ENCODE peak calls at places on chromosome 5, in ten cellular contexts. One of them, this sample, is unnamed.

GRCh38 chr5:139954022-139954421 is 89.1 kb downstream of the NRG2 start:
- DNase-seq in DMS 273 treated with DMSO at 0.1 percent for 48 hours: no peak
- DNase-seq in astrocyte of the spinal cord: no peak
- DNase-seq in T follicular helper cell: no peak
- DNase-seq in foreskin keratinocyte: no peak
- DNase-seq in stromal cell of bone marrow: no peak
- DNase-seq in hippocampal formation: no peak
- DNase-seq in activated gamma-delta T cell treated with anti-CD3 and anti-CD28 coated beads, Interleukin-2, amount 50 U/mL, for 16 hours: no peak
- DNase-seq in activated CD4-positive, alpha-beta T cell treated with anti-CD3 and anti-CD28 coated beads for 48 hours: no peak
- DNase-seq in retinal pigment epithelial cell: no peak
- DNase-seq in this sample: no peak

GRCh38 chr5:38263983-38264382 is 5.6 kb downstream of the EGFLAM start:
- DNase-seq in DMS 273 treated with DMSO at 0.1 percent for 48 hours: no peak
- DNase-seq in astrocyte of the spinal cord: no peak
- DNase-seq in T follicular helper cell: no peak
- DNase-seq in foreskin keratinocyte: no peak
- DNase-seq in stromal cell of bone marrow: no peak
- DNase-seq in hippocampal formation: no peak
- DNase-seq in activated gamma-delta T cell treated with anti-CD3 and anti-CD28 coated beads, Interleukin-2, amount 50 U/mL, for 16 hours: no peak
- DNase-seq in activated CD4-positive, alpha-beta T cell treated with anti-CD3 and anti-CD28 coated beads for 48 hours: no peak
- DNase-seq in retinal pigment epithelial cell: no peak
- DNase-seq in this sample: no peak

GRCh38 chr5:148902478-148902877 is 76.1 kb downstream of the ADRB2 start:
- DNase-seq in DMS 273 treated with DMSO at 0.1 percent for 48 hours: no peak
- DNase-seq in astrocyte of the spinal cord: no peak
- DNase-seq in T follicular helper cell: no peak
- DNase-seq in foreskin keratinocyte: no peak
- DNase-seq in stromal cell of bone marrow: no peak
- DNase-seq in hippocampal formation: no peak
- DNase-seq in activated gamma-delta T cell treated with anti-CD3 and anti-CD28 coated beads, Interleukin-2, amount 50 U/mL, for 16 hours: no peak
- DNase-seq in activated CD4-positive, alpha-beta T cell treated with anti-CD3 and anti-CD28 coated beads for 48 hours: no peak
- DNase-seq in retinal pigment epithelial cell: no peak
- DNase-seq in this sample: no peak

GRCh38 chr5:66655395-66656324 is 59.5 kb downstream of the MAST4 start:
- DNase-seq in DMS 273 treated with DMSO at 0.1 percent for 48 hours: no peak
- DNase-seq in astrocyte of the spinal cord: peak; percentile 89
- DNase-seq in T follicular helper cell: no peak
- DNase-seq in foreskin keratinocyte: peak; percentile 38
- DNase-seq in stromal cell of bone marrow: no peak
- DNase-seq in hippocampal formation: peak; percentile 39
- DNase-seq in activated gamma-delta T cell treated with anti-CD3 and anti-CD28 coated beads, Interleukin-2, amount 50 U/mL, for 16 hours: no peak
- DNase-seq in activated CD4-positive, alpha-beta T cell treated with anti-CD3 and anti-CD28 coated beads for 48 hours: no peak
- DNase-seq in retinal pigment epithelial cell: no peak
- DNase-seq in this sample: no peak

GRCh38 chr5:172187118-172188032 is 649 bp downstream of the STK10 start:
- DNase-seq in DMS 273 treated with DMSO at 0.1 percent for 48 hours: no peak
- DNase-seq in astrocyte of the spinal cord: peak; percentile 73
- DNase-seq in T follicular helper cell: peak; percentile 64
- DNase-seq in foreskin keratinocyte: peak; percentile 90
- DNase-seq in stromal cell of bone marrow: no peak
- DNase-seq in hippocampal formation: no peak
- DNase-seq in activated gamma-delta T cell treated with anti-CD3 and anti-CD28 coated beads, Interleukin-2, amount 50 U/mL, for 16 hours: peak; percentile 56
- DNase-seq in activated CD4-positive, alpha-beta T cell treated with anti-CD3 and anti-CD28 coated beads for 48 hours: peak; percentile 79
- DNase-seq in retinal pigment epithelial cell: no peak
- DNase-seq in this sample: no peak

GRCh38 chr5:139468421-139468931 is 2.3 kb upstream of the SMIM33 start:
- DNase-seq in DMS 273 treated with DMSO at 0.1 percent for 48 hours: no peak
- DNase-seq in astrocyte of the spinal cord: no peak
- DNase-seq in T follicular helper cell: no peak
- DNase-seq in foreskin keratinocyte: no peak
- DNase-seq in stromal cell of bone marrow: no peak
- DNase-seq in hippocampal formation: no peak
- DNase-seq in activated gamma-delta T cell treated with anti-CD3 and anti-CD28 coated beads, Interleukin-2, amount 50 U/mL, for 16 hours: no peak
- DNase-seq in activated CD4-positive, alpha-beta T cell treated with anti-CD3 and anti-CD28 coated beads for 48 hours: peak; percentile 42
- DNase-seq in retinal pigment epithelial cell: no peak
- DNase-seq in this sample: no peak

GRCh38 chr5:10479226-10479721 is 37.6 kb downstream of the ROPN1L start:
- DNase-seq in DMS 273 treated with DMSO at 0.1 percent for 48 hours: no peak
- DNase-seq in astrocyte of the spinal cord: peak; percentile 82
- DNase-seq in T follicular helper cell: no peak
- DNase-seq in foreskin keratinocyte: peak; percentile 93
- DNase-seq in stromal cell of bone marrow: no peak
- DNase-seq in hippocampal formation: no peak
- DNase-seq in activated gamma-delta T cell treated with anti-CD3 and anti-CD28 coated beads, Interleukin-2, amount 50 U/mL, for 16 hours: no peak
- DNase-seq in activated CD4-positive, alpha-beta T cell treated with anti-CD3 and anti-CD28 coated beads for 48 hours: no peak
- DNase-seq in retinal pigment epithelial cell: peak; percentile 79
- DNase-seq in this sample: peak; percentile 76

GRCh38 chr5:93296338-93296737 is 284.7 kb downstream of the NR2F1-AS1 start:
- DNase-seq in DMS 273 treated with DMSO at 0.1 percent for 48 hours: no peak
- DNase-seq in astrocyte of the spinal cord: no peak
- DNase-seq in T follicular helper cell: no peak
- DNase-seq in foreskin keratinocyte: peak; percentile 51
- DNase-seq in stromal cell of bone marrow: no peak
- DNase-seq in hippocampal formation: no peak
- DNase-seq in activated gamma-delta T cell treated with anti-CD3 and anti-CD28 coated beads, Interleukin-2, amount 50 U/mL, for 16 hours: no peak
- DNase-seq in activated CD4-positive, alpha-beta T cell treated with anti-CD3 and anti-CD28 coated beads for 48 hours: no peak
- DNase-seq in retinal pigment epithelial cell: no peak
- DNase-seq in this sample: no peak

GRCh38 chr5:72144762-72145161 is 37.5 kb downstream of the MAP1B start:
- DNase-seq in DMS 273 treated with DMSO at 0.1 percent for 48 hours: no peak
- DNase-seq in astrocyte of the spinal cord: no peak
- DNase-seq in T follicular helper cell: no peak
- DNase-seq in foreskin keratinocyte: no peak
- DNase-seq in stromal cell of bone marrow: no peak
- DNase-seq in hippocampal formation: peak; percentile 59
- DNase-seq in activated gamma-delta T cell treated with anti-CD3 and anti-CD28 coated beads, Interleukin-2, amount 50 U/mL, for 16 hours: no peak
- DNase-seq in activated CD4-positive, alpha-beta T cell treated with anti-CD3 and anti-CD28 coated beads for 48 hours: no peak
- DNase-seq in retinal pigment epithelial cell: no peak
- DNase-seq in this sample: no peak

GRCh38 chr5:64147849-64148441 is 17.7 kb upstream of the RNF180 start:
- DNase-seq in DMS 273 treated with DMSO at 0.1 percent for 48 hours: peak; percentile 11
- DNase-seq in astrocyte of the spinal cord: peak; percentile 57
- DNase-seq in T follicular helper cell: no peak
- DNase-seq in foreskin keratinocyte: no peak
- DNase-seq in stromal cell of bone marrow: no peak
- DNase-seq in hippocampal formation: peak; percentile 39
- DNase-seq in activated gamma-delta T cell treated with anti-CD3 and anti-CD28 coated beads, Interleukin-2, amount 50 U/mL, for 16 hours: no peak
- DNase-seq in activated CD4-positive, alpha-beta T cell treated with anti-CD3 and anti-CD28 coated beads for 48 hours: peak; percentile 20
- DNase-seq in retinal pigment epithelial cell: no peak
- DNase-seq in this sample: peak; percentile 26

GRCh38 chr5:178469011-178469974 is 120.9 kb downstream of the COL23A1 start:
- DNase-seq in DMS 273 treated with DMSO at 0.1 percent for 48 hours: no peak
- DNase-seq in astrocyte of the spinal cord: no peak
- DNase-seq in T follicular helper cell: no peak
- DNase-seq in foreskin keratinocyte: no peak
- DNase-seq in stromal cell of bone marrow: no peak
- DNase-seq in hippocampal formation: no peak
- DNase-seq in activated gamma-delta T cell treated with anti-CD3 and anti-CD28 coated beads, Interleukin-2, amount 50 U/mL, for 16 hours: no peak
- DNase-seq in activated CD4-positive, alpha-beta T cell treated with anti-CD3 and anti-CD28 coated beads for 48 hours: no peak
- DNase-seq in retinal pigment epithelial cell: no peak
- DNase-seq in this sample: no peak

GRCh38 chr5:44387391-44387790 is 1.8 kb downstream of the FGF10 start:
- DNase-seq in DMS 273 treated with DMSO at 0.1 percent for 48 hours: no peak
- DNase-seq in astrocyte of the spinal cord: no peak
- DNase-seq in T follicular helper cell: no peak
- DNase-seq in foreskin keratinocyte: no peak
- DNase-seq in stromal cell of bone marrow: no peak
- DNase-seq in hippocampal formation: no peak
- DNase-seq in activated gamma-delta T cell treated with anti-CD3 and anti-CD28 coated beads, Interleukin-2, amount 50 U/mL, for 16 hours: no peak
- DNase-seq in activated CD4-positive, alpha-beta T cell treated with anti-CD3 and anti-CD28 coated beads for 48 hours: no peak
- DNase-seq in retinal pigment epithelial cell: no peak
- DNase-seq in this sample: no peak

GRCh38 chr5:32023816-32024215 is 150.3 kb downstream of the GOLPH3 start:
- DNase-seq in DMS 273 treated with DMSO at 0.1 percent for 48 hours: no peak
- DNase-seq in astrocyte of the spinal cord: no peak
- DNase-seq in T follicular helper cell: no peak
- DNase-seq in foreskin keratinocyte: no peak
- DNase-seq in stromal cell of bone marrow: no peak
- DNase-seq in hippocampal formation: no peak
- DNase-seq in activated gamma-delta T cell treated with anti-CD3 and anti-CD28 coated beads, Interleukin-2, amount 50 U/mL, for 16 hours: no peak
- DNase-seq in activated CD4-positive, alpha-beta T cell treated with anti-CD3 and anti-CD28 coated beads for 48 hours: no peak
- DNase-seq in retinal pigment epithelial cell: no peak
- DNase-seq in this sample: no peak

GRCh38 chr5:137583129-137583528 is 84.0 kb upstream of the SPOCK1 start:
- DNase-seq in DMS 273 treated with DMSO at 0.1 percent for 48 hours: no peak
- DNase-seq in astrocyte of the spinal cord: no peak
- DNase-seq in T follicular helper cell: no peak
- DNase-seq in foreskin keratinocyte: no peak
- DNase-seq in stromal cell of bone marrow: no peak
- DNase-seq in hippocampal formation: no peak
- DNase-seq in activated gamma-delta T cell treated with anti-CD3 and anti-CD28 coated beads, Interleukin-2, amount 50 U/mL, for 16 hours: no peak
- DNase-seq in activated CD4-positive, alpha-beta T cell treated with anti-CD3 and anti-CD28 coated beads for 48 hours: no peak
- DNase-seq in retinal pigment epithelial cell: no peak
- DNase-seq in this sample: no peak

GRCh38 chr5:82274343-82275266 is 3.5 kb downstream of the RPS23 start:
- DNase-seq in DMS 273 treated with DMSO at 0.1 percent for 48 hours: peak; percentile 26
- DNase-seq in astrocyte of the spinal cord: no peak
- DNase-seq in T follicular helper cell: no peak
- DNase-seq in foreskin keratinocyte: peak; percentile 18
- DNase-seq in stromal cell of bone marrow: no peak
- DNase-seq in hippocampal formation: no peak
- DNase-seq in activated gamma-delta T cell treated with anti-CD3 and anti-CD28 coated beads, Interleukin-2, amount 50 U/mL, for 16 hours: no peak
- DNase-seq in activated CD4-positive, alpha-beta T cell treated with anti-CD3 and anti-CD28 coated beads for 48 hours: peak; percentile 32
- DNase-seq in retinal pigment epithelial cell: no peak
- DNase-seq in this sample: no peak

GRCh38 chr5:135332519-135333150 is 66.4 kb downstream of the MACROH2A1 start:
- DNase-seq in DMS 273 treated with DMSO at 0.1 percent for 48 hours: peak; percentile 55
- DNase-seq in astrocyte of the spinal cord: peak; percentile 71
- DNase-seq in T follicular helper cell: no peak
- DNase-seq in foreskin keratinocyte: peak; percentile 40
- DNase-seq in stromal cell of bone marrow: peak; percentile 49
- DNase-seq in hippocampal formation: peak; percentile 52
- DNase-seq in activated gamma-delta T cell treated with anti-CD3 and anti-CD28 coated beads, Interleukin-2, amount 50 U/mL, for 16 hours: no peak
- DNase-seq in activated CD4-positive, alpha-beta T cell treated with anti-CD3 and anti-CD28 coated beads for 48 hours: no peak
- DNase-seq in retinal pigment epithelial cell: peak; percentile 24
- DNase-seq in this sample: peak; percentile 48

GRCh38 chr5:75089137-75089536 is 36.8 kb upstream of the GCNT4 start:
- DNase-seq in DMS 273 treated with DMSO at 0.1 percent for 48 hours: no peak
- DNase-seq in astrocyte of the spinal cord: no peak
- DNase-seq in T follicular helper cell: no peak
- DNase-seq in foreskin keratinocyte: peak; percentile 78
- DNase-seq in stromal cell of bone marrow: no peak
- DNase-seq in hippocampal formation: no peak
- DNase-seq in activated gamma-delta T cell treated with anti-CD3 and anti-CD28 coated beads, Interleukin-2, amount 50 U/mL, for 16 hours: no peak
- DNase-seq in activated CD4-positive, alpha-beta T cell treated with anti-CD3 and anti-CD28 coated beads for 48 hours: peak; percentile 59
- DNase-seq in retinal pigment epithelial cell: no peak
- DNase-seq in this sample: no peak

This sample was measured in NCI-H2171 treated with DMSO at 0.1 percent for 48 hours.